ENCODE peak calls at places on chromosomes 6 and 20, in four cellular contexts. D, T, H and C are unnamed samples.

GRCh38 chr20:35663516-35663812 is 1.2 kb downstream of the CPNE1 start:
- DNase-seq in H (no peak), T (no peak), D (no peak), C (no peak)

GRCh38 chr6:134316733-134317431 is 1.0 kb downstream of the SGK1 start:
- DNase-seq in D (no peak), T (no peak), H (peak; percentile 29), C (no peak)

GRCh38 chr20:32075534-32075933 is 23.5 kb downstream of the HCK start:
- DNase-seq in D (no peak), H (no peak), T (no peak), C (no peak)

GRCh38 chr20:19785173-19785799 is 27.2 kb downstream of the RIN2 start:
- DNase-seq in D (no peak), H (no peak), T (no peak), C (no peak)

GRCh38 chr20:50242863-50243609 is 52.4 kb downstream of the CEBPB start:
- DNase-seq in T (no peak), H (no peak), D (no peak), C (no peak)

GRCh38 chr6:153976921-153977693 is 61.9 kb upstream of the OPRM1 start:
- DNase-seq in D (peak; percentile 51), H (no peak), T (no peak), C (no peak)

GRCh38 chr6:111764238-111765182 is 108.7 kb downstream of the FYN start:
- DNase-seq in T (peak; percentile 23), H (peak; percentile 56), D (no peak), C (no peak)

GRCh38 chr20:884983-885952 is 30.9 kb downstream of the ANGPT4 start:
- DNase-seq in T (peak; percentile 24), H (peak; percentile 94), D (peak; percentile 19), C (no peak)

GRCh38 chr6:162271922-162272321 is 455.6 kb downstream of the PRKN start:
- DNase-seq in T (no peak), D (no peak), H (peak; percentile 25), C (no peak)

GRCh38 chr6:31697555-31697954 is 5.6 kb downstream of the ABHD16A start:
- DNase-seq in H (no peak), T (no peak), D (no peak), C (no peak)

GRCh38 chr6:154403803-154404202 is 47.2 kb upstream of the IPCEF1 start:
- DNase-seq in D (no peak), H (no peak), T (no peak), C (peak; percentile 71)

GRCh38 chr6:122817766-122818165 is 28.7 kb downstream of the SMPDL3A start:
- DNase-seq in D (no peak), T (no peak), H (no peak), C (no peak)

GRCh38 chr6:18680842-18681241 is 293.7 kb downstream of the RNF144B start:
- DNase-seq in T (no peak), H (no peak), D (no peak), C (no peak)

GRCh38 chr20:50271201-50271600 is 80.6 kb downstream of the CEBPB start:
- DNase-seq in T (no peak), D (no peak), H (no peak), C (no peak)

GRCh38 chr20:31922181-31922580 is 29.7 kb downstream of the PDRG1 start:
- DNase-seq in H (no peak), D (no peak), T (no peak), C (no peak)

GRCh38 chr20:44745560-44746366 is at the start of gene KCNK15:
- DNase-seq in H (peak; percentile 68), T (no peak), D (peak; percentile 35), C (no peak)

GRCh38 chr6:16533721-16534136 is 227.5 kb downstream of the ATXN1 start:
- DNase-seq in D (no peak), T (no peak), H (no peak), C (no peak)

GRCh38 chr6:89351632-89352328 is 742 bp downstream of the UBE2J1 start:
- DNase-seq in H (no peak), T (no peak), D (no peak), C (peak; percentile 20)

GRCh38 chr6:53100561-53100960 is 35.4 kb downstream of the FBXO9 start:
- DNase-seq in T (no peak), H (no peak), D (no peak), C (no peak)

GRCh38 chr20:8116067-8116811 is 15.8 kb upstream of the PLCB1 start:
- DNase-seq in H (no peak), T (no peak), D (peak; percentile 41), C (no peak)

GRCh38 chr20:59937150-59937549 is 3.0 kb downstream of the PPP1R3D start:
- DNase-seq in H (no peak), T (no peak), D (no peak), C (no peak)

GRCh38 chr20:59939052-59939878 is 840 bp downstream of the PPP1R3D start:
- DNase-seq in T (peak; percentile 20), D (no peak), H (peak; percentile 55), C (no peak)

GRCh38 chr20:59939879-59940128 is 301 bp downstream of the PPP1R3D start:
- DNase-seq in T (no peak), H (no peak), D (peak; percentile 17), C (no peak)

GRCh38 chr20:59938221-59938620 is 1.9 kb downstream of the PPP1R3D start:
- DNase-seq in D (no peak), H (no peak), T (peak; percentile 52), C (no peak)

GRCh38 chr20:59938696-59939051 is 1.4 kb downstream of the PPP1R3D start:
- DNase-seq in D (no peak), H (no peak), T (peak; percentile 96), C (no peak)
- H3K4me3 ChIP-seq in D (no peak overlapping the region), H (no peak overlapping the region), T (peak overlapping the region; percentile 30), C (no peak overlapping the region)

GRCh38 chr6:158768396-158768795 is 50.8 kb downstream of the EZR start:
- DNase-seq in D (no peak), T (no peak), H (no peak), C (no peak)
- H3K4me1 ChIP-seq in D (peaks cover 13% of the 10 kb centered on the region), T (no peaks in the 10 kb centered on the region), H (no peaks in the 10 kb centered on the region), C (peaks cover 8% of the 10 kb centered on the region)

DNA sequence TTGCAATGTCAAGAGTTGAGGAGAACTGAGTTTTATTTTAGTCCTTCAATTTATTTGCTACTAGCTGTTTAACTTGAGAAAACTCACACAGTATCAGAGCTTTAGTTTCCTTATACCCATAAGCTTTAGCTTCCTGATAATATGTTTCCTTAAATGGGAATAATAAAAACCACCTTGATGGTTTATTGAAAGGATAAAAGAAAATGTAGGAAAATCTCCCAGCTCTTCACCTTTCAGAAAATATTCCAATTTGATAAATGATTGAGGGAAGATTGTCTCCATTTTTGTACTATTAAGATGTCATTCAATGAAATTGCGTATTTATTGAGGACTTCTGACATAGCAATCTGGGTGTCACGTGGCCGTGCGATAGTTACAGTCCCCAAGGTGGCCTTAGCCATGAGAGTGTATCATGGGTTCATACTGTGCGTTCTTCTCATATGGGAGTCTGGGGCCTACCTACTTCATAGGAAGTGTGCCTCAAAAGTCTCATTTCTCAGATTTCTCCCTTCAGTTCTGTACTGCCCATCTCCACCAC is 296.3 kb upstream of the BMP2 start:
- DNase-seq in D (no peak), T (no peak), H (no peak), C (no peak)
- H3K36me3 ChIP-seq in D (no peaks in the 10 kb centered on the region), T (no peaks in the 10 kb centered on the region), H (no peaks in the 10 kb centered on the region), C (no peaks in the 10 kb centered on the region)

DNA sequence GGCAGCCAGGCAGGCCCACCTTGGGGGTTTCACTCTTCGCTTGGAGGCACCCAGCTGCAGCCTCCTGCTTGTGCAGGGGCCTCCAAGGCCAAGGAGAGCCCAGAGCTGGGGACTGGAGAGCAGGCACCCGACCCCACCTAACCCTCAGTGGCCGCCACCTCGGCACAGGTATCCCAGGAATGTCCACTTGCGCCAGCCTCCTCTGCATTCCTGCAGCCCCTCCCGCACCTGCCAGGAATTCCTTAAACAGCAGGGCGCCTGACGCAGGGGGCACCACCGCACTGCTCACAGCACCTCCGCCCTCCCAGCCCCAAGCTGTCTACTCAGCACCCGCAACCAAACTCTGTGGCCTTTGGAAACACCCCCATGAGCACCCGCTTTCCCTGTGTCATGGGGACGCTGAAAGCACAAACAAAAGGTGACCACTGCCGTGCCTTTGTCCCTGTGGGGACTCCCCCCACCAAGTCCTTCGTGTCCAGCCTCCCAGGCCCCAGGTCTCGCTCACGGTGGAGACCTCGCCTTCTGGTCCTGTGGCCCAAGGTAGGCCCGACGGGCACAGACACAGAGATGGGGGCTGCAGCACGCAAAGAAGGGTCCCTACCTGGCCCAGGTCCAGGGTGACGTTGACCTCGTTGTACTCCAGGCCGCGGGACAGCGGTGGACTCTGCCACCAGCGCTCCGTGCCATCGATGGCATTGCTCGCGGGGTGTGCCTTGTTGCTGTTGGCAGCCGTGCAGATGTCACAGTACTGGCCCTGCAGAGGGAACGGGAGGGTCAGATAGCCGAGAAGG is 5.1 kb downstream of the LAMA5 start:
- DNase-seq in D (peak; percentile 10), T (no peak), H (peak; percentile 75), C (no peak)
- H3K4me3 ChIP-seq in D (no peak overlapping the region), T (no peak overlapping the region), H (no peak overlapping the region), C (no peak overlapping the region)

DNA sequence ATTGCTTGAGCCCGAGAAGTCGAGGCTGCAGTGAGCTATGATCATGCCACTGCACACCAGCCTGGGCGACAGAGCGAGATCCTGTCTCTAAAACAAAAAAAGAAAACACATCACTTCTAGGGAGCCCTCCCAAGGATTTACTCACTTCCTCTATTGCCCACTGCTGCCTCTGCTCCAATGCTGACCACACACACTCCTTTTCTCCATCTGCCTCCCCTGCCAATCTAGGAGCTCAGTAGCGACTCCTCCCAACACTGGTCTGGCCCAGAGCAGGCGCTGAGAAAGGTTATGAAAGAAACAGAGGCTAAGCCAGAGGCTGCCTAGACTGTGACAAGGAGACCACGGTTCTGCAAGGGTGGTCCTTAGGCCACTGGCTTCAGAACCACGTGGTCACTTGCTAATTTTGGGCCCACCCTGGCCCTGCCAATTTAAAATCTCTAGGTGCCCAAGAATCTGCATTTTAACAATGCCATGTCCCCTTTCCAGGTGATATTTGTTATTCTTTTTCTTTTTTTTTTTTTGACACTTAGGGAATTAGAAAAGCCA is 1.3 kb upstream of the E2F1 start:
- DNase-seq in H (no peak), T (no peak), D (no peak), C (no peak)
- H3K4me1 ChIP-seq in H (peaks cover 20% of the 10 kb centered on the region), T (peaks cover 11% of the 10 kb centered on the region), D (peaks cover 13% of the 10 kb centered on the region), C (peaks cover 21% of the 10 kb centered on the region)

GRCh38 chr20:62301773-62302340 is 940 bp upstream of the ADRM1 start:
- DNase-seq in T (peak; percentile 96), H (peak; percentile 97), D (peak; percentile 96), C (peak; percentile 97)

GRCh38 chr20:62299666-62300236 is 3.0 kb upstream of the ADRM1 start:
- DNase-seq in D (no peak), T (no peak), H (no peak), C (no peak)

GRCh38 chr20:62301111-62301668 is 1.6 kb upstream of the ADRM1 start:
- DNase-seq in D (no peak), T (no peak), H (no peak), C (no peak)

GRCh38 chr20:62298577-62299249 is 4.1 kb upstream of the ADRM1 start:
- DNase-seq in H (no peak), D (no peak), T (no peak), C (no peak)

DNA sequence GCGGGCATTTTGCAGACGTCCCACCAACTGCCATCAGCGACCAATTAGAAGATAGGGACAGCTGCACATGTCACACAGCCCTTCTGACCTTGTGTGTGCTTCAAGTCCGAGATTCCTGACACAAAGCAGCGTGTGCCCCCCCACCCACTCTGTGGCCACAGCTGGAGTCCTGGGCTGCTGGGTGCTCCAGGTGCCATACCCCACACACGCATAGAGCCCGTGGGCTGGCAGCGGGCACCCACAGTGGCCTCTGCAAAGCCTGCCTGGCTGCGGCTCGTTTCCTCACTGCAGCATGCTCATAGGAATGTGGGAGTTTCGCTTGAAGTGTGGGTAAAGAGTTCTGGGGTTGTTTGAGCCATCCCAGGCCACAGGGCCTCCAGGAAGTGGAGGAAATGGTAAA is 2.5 kb upstream of the ADRM1 start:
- DNase-seq in T (no peak), D (no peak), H (no peak), C (no peak)
- H3K36me3 ChIP-seq in T (peaks cover 26% of the 10 kb centered on the region), D (peaks cover 18% of the 10 kb centered on the region), H (no peaks in the 10 kb centered on the region), C (peaks cover 18% of the 10 kb centered on the region)